ENCODE peak calls at places on chromosome 7, in five cellular contexts. A, P, W, J and R are unnamed samples.

GRCh38 chr7:99112979-99113378 is 30.9 kb downstream of the SMURF1 start:
- DNase-seq in J (no peak), W (no peak), A (no peak), P (no peak), R (no peak)

GRCh38 chr7:51376420-51377092 is 59.9 kb upstream of the COBL start:
- DNase-seq in A (no peak), J (no peak), P (no peak), W (peak), R (no peak)

GRCh38 chr7:45033261-45033930 is 33.4 kb downstream of the CCM2 start:
- DNase-seq in P (no peak), W (peak), A (no peak), J (no peak), R (no peak)

GRCh38 chr7:128104109-128104742 is 73.0 kb upstream of the LRRC4 start:
- DNase-seq in A (no peak), J (no peak), W (no peak), P (no peak), R (no peak)

GRCh38 chr7:82705831-82706230 is 262.3 kb upstream of the CACNA2D1 start:
- DNase-seq in A (no peak), W (no peak), P (no peak), J (no peak), R (no peak)

GRCh38 chr7:117259626-117260025 is 63.2 kb downstream of the WNT2 start:
- DNase-seq in A (no peak), J (peak), W (peak), P (no peak), R (no peak)

GRCh38 chr7:22296916-22297315 is 60.0 kb downstream of the RAPGEF5 start:
- DNase-seq in J (no peak), W (no peak), A (no peak), P (no peak), R (no peak)

GRCh38 chr7:227940-228339 is 35.6 kb downstream of the FAM20C start:
- DNase-seq in A (no peak), J (no peak), P (no peak), W (no peak), R (no peak)

GRCh38 chr7:123674399-123675091 is 18.9 kb downstream of the LMOD2 start:
- DNase-seq in A (no peak), P (no peak), J (no peak), W (peak), R (no peak)

GRCh38 chr7:149830997-149831729 is 7.0 kb upstream of the ZNF862 start:
- DNase-seq in P (no peak), J (no peak), A (no peak), W (no peak), R (no peak)

GRCh38 chr7:22860784-22861482 is 38.3 kb upstream of the TOMM7 start:
- DNase-seq in A (no peak), J (no peak), W (no peak), P (no peak), R (peak)

GRCh38 chr7:2572101-2572842 is 13.5 kb downstream of the IQCE start:
- DNase-seq in A (no peak), P (no peak), J (no peak), W (peak), R (no peak)

GRCh38 chr7:66380285-66380888 is 175.3 kb downstream of the TPST1 start:
- DNase-seq in A (no peak), J (no peak), W (peak), P (no peak), R (no peak)

GRCh38 chr7:133602291-133602690 is 349.4 kb downstream of the EXOC4 start:
- DNase-seq in W (peak), A (no peak), J (no peak), P (no peak), R (no peak)

GRCh38 chr7:75650062-75650461 is 88.7 kb downstream of the HIP1 start:
- DNase-seq in W (no peak), J (no peak), A (peak), P (no peak), R (peak)

GRCh38 chr7:84091318-84091717 is 103.3 kb downstream of the SEMA3A start:
- DNase-seq in P (no peak), J (no peak), W (no peak), A (no peak), R (no peak)
- TF ChIP-seq CTCF in P (no peak), J (no peak), W (no peak), A (no peak), R (no peak)

DNA sequence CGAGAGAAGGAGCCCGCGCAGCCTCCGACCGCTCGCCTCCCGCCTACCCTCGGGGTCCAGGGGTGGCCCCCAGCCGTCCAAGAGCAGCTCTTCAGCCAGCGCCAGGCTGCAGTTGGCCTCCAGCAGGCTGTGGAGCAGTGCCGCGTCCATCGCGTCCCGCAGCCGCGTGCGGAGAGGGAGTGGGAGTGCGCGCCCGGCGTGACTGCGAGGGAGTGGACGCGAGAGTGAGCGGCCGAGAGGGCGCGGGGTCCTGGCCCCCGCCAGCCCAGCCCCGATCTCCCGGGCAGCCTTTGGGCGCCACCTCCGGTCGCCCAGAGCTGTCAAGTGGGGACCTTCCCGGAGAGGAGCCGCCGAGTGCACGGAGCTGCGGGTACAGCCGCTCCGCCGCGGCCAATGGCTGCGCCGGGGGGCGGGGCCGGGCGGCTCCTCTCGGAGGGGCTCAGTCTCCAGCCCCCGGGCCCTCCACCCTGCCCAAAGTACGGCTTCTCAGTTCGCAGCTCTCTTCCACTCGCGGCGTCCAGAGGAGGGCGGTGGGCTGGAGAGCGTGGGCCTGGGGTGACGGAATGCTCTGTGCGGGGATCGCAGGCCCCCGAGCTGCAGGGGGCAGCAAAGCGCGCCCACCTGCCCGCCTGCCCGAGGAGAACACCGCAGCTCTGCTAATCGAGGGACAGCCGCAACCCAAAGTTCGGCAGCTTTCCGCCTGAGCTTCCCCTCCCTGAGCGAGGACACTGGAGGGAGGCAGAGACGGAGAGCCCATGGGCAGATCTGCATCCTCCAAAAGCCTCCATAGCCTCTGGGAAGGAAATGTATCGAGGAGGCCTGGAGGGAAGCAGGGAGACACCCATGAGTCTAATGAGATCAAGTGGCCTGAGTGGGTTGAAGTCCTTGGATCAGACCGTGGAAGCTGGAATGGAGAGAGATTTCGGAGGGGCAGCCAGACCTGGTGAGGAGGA is at the start of gene CRHR2:
- DNase-seq in J (no peak), W (no peak), A (peak), P (no peak), R (peak)
- TF ChIP-seq CTCF in J (peak), W (no peak), A (peak), P (no peak), R (peak)

GRCh38 chr7:8125680-8126444 is 136.1 kb downstream of the ICA1 start:
- DNase-seq in W (peak), J (no peak), A (no peak), P (no peak), R (no peak)
- TF ChIP-seq CTCF in W (no peak), J (no peak), A (no peak), P (no peak), R (no peak)

GRCh38 chr7:95191793-95192192 is 132.5 kb downstream of the PON1 start:
- DNase-seq in A (no peak), W (no peak), P (no peak), J (no peak), R (no peak)

DNA sequence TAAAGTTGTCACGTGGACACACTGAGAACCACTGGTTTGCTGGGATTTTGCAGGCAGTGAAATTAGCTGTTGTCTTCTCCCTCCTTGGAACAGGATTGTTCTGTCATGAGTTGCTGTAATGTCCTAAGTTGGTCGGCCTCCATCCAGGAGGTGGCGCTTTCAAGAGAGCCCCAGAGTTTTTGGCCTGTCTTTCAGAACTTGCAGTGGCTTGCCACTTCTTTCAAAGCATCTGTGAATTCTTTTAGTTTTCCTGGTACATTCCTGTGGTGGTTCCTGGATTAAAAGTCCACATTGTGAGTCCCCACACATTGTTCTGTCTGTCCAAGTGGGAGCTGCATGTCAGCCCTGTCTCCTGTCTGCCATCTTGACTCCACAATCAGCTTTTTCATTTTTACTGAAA is 133.8 kb downstream of the PON1 start:
- DNase-seq in J (no peak), P (no peak), A (peak), W (peak), R (no peak)
- TF ChIP-seq CTCF in J (peak), P (peak), A (peak), W (peak), R (no peak)

GRCh38 chr7:25894002-25894901 is 257.7 kb upstream of the NFE2L3 start:
- DNase-seq in P (no peak), A (peak), W (peak), J (no peak), R (peak)
- TF ChIP-seq CTCF in P (no peak), A (no peak), W (no peak), J (no peak), R (no peak)